ENCODE peak calls at places on chromosomes 2 and 18, in seven cellular contexts. X, S, D, R, V, U and C are unnamed samples.

GRCh38 chr2:41963661-41964525 is 83.9 kb upstream of the PKDCC start:
- DNase-seq in S (peak; percentile 20), D (peak; percentile 56), X (no peak), U (peak; percentile 89), R (no peak), V (peak; percentile 41), C (no peak)

GRCh38 chr2:38170098-38170497 is 94.1 kb upstream of the CYP1B1 start:
- DNase-seq in X (no peak), S (no peak), D (no peak), V (no peak), R (no peak), U (no peak), C (no peak)

GRCh38 chr2:239473211-239473805 is 72.5 kb upstream of the HDAC4 start:
- DNase-seq in S (no peak), U (no peak), V (no peak), D (no peak), R (no peak), X (no peak), C (no peak)

GRCh38 chr2:111697560-111697959 is 186.4 kb downstream of the ANAPC1 start:
- DNase-seq in R (no peak), U (no peak), X (no peak), S (no peak), D (no peak), V (no peak), C (no peak)

GRCh38 chr2:47741101-47741500 is 41.8 kb upstream of the MSH6 start:
- DNase-seq in D (no peak), X (no peak), U (no peak), R (no peak), S (no peak), V (no peak), C (no peak)

GRCh38 chr2:39731546-39731945 is 47.5 kb downstream of the THUMPD2 start:
- DNase-seq in U (no peak), S (no peak), V (peak; percentile 18), D (no peak), X (no peak), R (no peak), C (no peak)

GRCh38 chr2:229454934-229455631 is 184.0 kb upstream of the PID1 start:
- DNase-seq in X (no peak), D (no peak), U (peak; percentile 65), S (no peak), R (peak; percentile 92), V (peak; percentile 69), C (no peak)

GRCh38 chr18:58247363-58247834 is 203.4 kb downstream of the NEDD4L start:
- DNase-seq in U (no peak), D (no peak), V (no peak), R (no peak), X (no peak), S (peak; percentile 96), C (peak; percentile 54)

GRCh38 chr2:99545066-99545465 is 55.2 kb upstream of the REV1 start:
- DNase-seq in D (no peak), R (peak; percentile 6), X (no peak), U (peak; percentile 27), S (no peak), V (peak; percentile 6), C (no peak)

GRCh38 chr18:3985664-3986063 is 469.4 kb downstream of the DLGAP1 start:
- DNase-seq in V (peak; percentile 24), S (no peak), D (no peak), R (peak; percentile 91), U (peak; percentile 57), X (no peak), C (no peak)

GRCh38 chr2:19504400-19505198 is 146.2 kb upstream of the OSR1 start:
- DNase-seq in D (no peak), S (no peak), R (no peak), X (no peak), U (no peak), V (peak; percentile 20), C (no peak)

GRCh38 chr2:134144651-134145050 is 109.2 kb upstream of the MGAT5 start:
- DNase-seq in V (no peak), D (no peak), U (no peak), S (no peak), R (no peak), X (no peak), C (no peak)

GRCh38 chr2:160157861-160158813 is 41.9 kb downstream of the ITGB6 start:
- DNase-seq in X (no peak), D (no peak), S (no peak), U (peak; percentile 57), R (peak; percentile 26), V (no peak), C (no peak)

GRCh38 chr18:3615374-3615773 is 165.4 kb downstream of the TGIF1 start:
- DNase-seq in D (no peak), U (no peak), S (no peak), X (no peak), V (no peak), R (no peak), C (no peak)

GRCh38 chr18:66994790-66995189 is 390.9 kb upstream of the CDH19 start:
- DNase-seq in S (no peak), R (no peak), D (no peak), X (no peak), V (peak; percentile 65), U (no peak), C (no peak)

GRCh38 chr2:181656450-181657261 is at the start of gene CERKL:
- DNase-seq in D (peak; percentile 90), V (peak; percentile 76), S (no peak), X (peak; percentile 47), R (no peak), U (peak; percentile 6), C (peak; percentile 79)

GRCh38 chr2:34029073-34029472 is 430.0 kb upstream of the FAM98A start:
- DNase-seq in U (no peak), D (no peak), V (no peak), S (no peak), R (no peak), X (no peak), C (no peak)

GRCh38 chr2:239459581-239459980 is 58.8 kb upstream of the HDAC4 start:
- DNase-seq in S (no peak), U (no peak), R (no peak), V (no peak), X (no peak), D (no peak), C (no peak)

GRCh38 chr2:39492095-39492590 is 55.1 kb upstream of the MAP4K3 start:
- DNase-seq in U (peak; percentile 93), D (no peak), S (no peak), R (peak; percentile 94), X (peak; percentile 31), V (peak; percentile 97), C (peak; percentile 84)

GRCh38 chr18:42931501-42931900 is 184.0 kb downstream of the RIT2 start:
- DNase-seq in D (no peak), R (no peak), X (no peak), U (peak; percentile 39), S (no peak), V (no peak), C (no peak)

GRCh38 chr2:143451622-143452021 is 322.4 kb downstream of the ARHGAP15 start:
- DNase-seq in X (no peak), R (peak; percentile 25), V (peak; percentile 48), D (no peak), S (no peak), U (peak; percentile 46), C (no peak)

GRCh38 chr2:58039170-58039611 is 7.4 kb upstream of the VRK2 start:
- DNase-seq in R (peak; percentile 32), D (no peak), V (no peak), U (peak; percentile 46), X (no peak), S (no peak), C (no peak)

GRCh38 chr18:2894841-2895370 is 48.1 kb downstream of the EMILIN2 start:
- DNase-seq in D (no peak), S (no peak), R (no peak), X (no peak), U (no peak), V (no peak), C (no peak)

GRCh38 chr2:231791107-231791506 is 4.9 kb downstream of the COPS7B start:
- DNase-seq in S (no peak), V (no peak), X (no peak), D (no peak), U (no peak), R (no peak), C (no peak)

GRCh38 chr2:59333007-59333406 is 1091.9 kb upstream of the FANCL start:
- DNase-seq in V (no peak), D (no peak), S (no peak), X (no peak), U (no peak), R (no peak), C (no peak)

GRCh38 chr2:191961556-191961955 is 114.7 kb upstream of the CAVIN2 start:
- DNase-seq in X (no peak), D (no peak), V (no peak), R (no peak), U (no peak), S (no peak), C (no peak)

GRCh38 chr2:25280066-25280687 is 61.5 kb downstream of the DNMT3A start:
- DNase-seq in U (no peak), D (peak; percentile 23), V (no peak), X (no peak), R (no peak), S (no peak), C (no peak)

GRCh38 chr2:234437642-234438321 is 59.1 kb downstream of the ARL4C start:
- DNase-seq in U (no peak), D (no peak), V (no peak), X (no peak), S (peak; percentile 82), R (no peak), C (no peak)

GRCh38 chr2:68253211-68254068 is 1.1 kb upstream of the PPP3R1 start:
- DNase-seq in R (no peak), X (no peak), V (peak; percentile 19), D (no peak), U (no peak), S (peak; percentile 21), C (no peak)

GRCh38 chr2:152421521-152422367 is 86.8 kb downstream of the FMNL2 start:
- DNase-seq in X (no peak), D (no peak), R (peak; percentile 98), V (peak; percentile 98), U (peak; percentile 93), S (no peak), C (no peak)

GRCh38 chr18:39244242-39244641 is 1678.6 kb upstream of the CELF4 start:
- DNase-seq in U (no peak), D (no peak), V (no peak), S (no peak), X (no peak), R (no peak), C (no peak)

GRCh38 chr2:118973542-118973951 is 31.6 kb downstream of the MARCO start:
- DNase-seq in U (peak; percentile 71), V (peak; percentile 22), X (no peak), R (no peak), S (no peak), D (no peak), C (peak; percentile 3)

GRCh38 chr18:51429644-51430043 is 232.2 kb upstream of the MEX3C start:
- DNase-seq in V (no peak), X (no peak), S (no peak), D (no peak), R (no peak), U (no peak), C (no peak)

GRCh38 chr2:26043862-26044736 is 10.2 kb downstream of the RAB10 start:
- DNase-seq in U (peak; percentile 55), V (no peak), X (no peak), S (no peak), R (no peak), D (no peak), C (peak; percentile 45)

GRCh38 chr2:151650456-151650855 is 83.8 kb downstream of the NEB start:
- DNase-seq in V (no peak), X (no peak), D (no peak), S (no peak), U (no peak), R (no peak), C (no peak)

GRCh38 chr2:6823111-6823510 is 42.6 kb downstream of the CMPK2 start:
- DNase-seq in S (no peak), D (no peak), X (no peak), R (no peak), V (no peak), U (peak; percentile 69), C (no peak)

GRCh38 chr2:207960090-207960489 is 65.2 kb downstream of the PLEKHM3 start:
- DNase-seq in D (no peak), U (no peak), S (no peak), R (no peak), V (no peak), X (no peak), C (no peak)

GRCh38 chr2:110852541-110853263 is 120.3 kb downstream of the ACOXL start:
- DNase-seq in D (no peak), X (no peak), R (peak; percentile 5), V (peak; percentile 8), U (no peak), S (no peak), C (no peak)